ENCODE peak calls at places on chromosome 9, in four cellular contexts. S is body of pancreas, I is fibroblast of mammary gland, J is lung. Y is an unnamed sample.

GRCh38 chr9:104788251-104788650 is 24.3 kb downstream of the NIPSNAP3B start:
- DNase-seq in S (no peak), I (no peak), J (peak), Y (no peak)

GRCh38 chr9:112925058-112925641 is 34.5 kb upstream of the SLC46A2 start:
- DNase-seq in J (no peak), S (no peak), I (peak), Y (no peak)

GRCh38 chr9:74711371-74711770 is 176.3 kb downstream of the TRPM6 start:
- DNase-seq in I (no peak), S (no peak), J (no peak), Y (no peak)

GRCh38 chr9:127779136-127779981 is 893 bp upstream of the SH2D3C start:
- DNase-seq in J (no peak), I (peak), S (no peak), Y (no peak)

GRCh38 chr9:96581823-96582598 is 37.6 kb downstream of the CDC14B start:
- DNase-seq in S (no peak), I (no peak), J (no peak), Y (no peak)

GRCh38 chr9:30943446-30944232 is 1440.8 kb upstream of the ACO1 start:
- DNase-seq in I (no peak), S (no peak), J (no peak), Y (no peak)

GRCh38 chr9:17018540-17019196 is 116.2 kb upstream of the CNTLN start:
- DNase-seq in I (no peak), J (no peak), S (no peak), Y (no peak)

GRCh38 chr9:35518981-35519679 is 29.2 kb downstream of the RUSC2 start:
- DNase-seq in J (no peak), I (peak), S (peak), Y (no peak)

GRCh38 chr9:69325409-69326212 is 596 bp downstream of the ENTREP1 start:
- DNase-seq in I (no peak), J (no peak), S (peak), Y (peak)

GRCh38 chr9:126625329-126626116 is 11.8 kb downstream of the LMX1B start:
- DNase-seq in S (no peak), J (no peak), I (no peak), Y (no peak)
- H3K4me3 ChIP-seq in S (peak), J (peak), I (no peak), Y (no peak)

DNA sequence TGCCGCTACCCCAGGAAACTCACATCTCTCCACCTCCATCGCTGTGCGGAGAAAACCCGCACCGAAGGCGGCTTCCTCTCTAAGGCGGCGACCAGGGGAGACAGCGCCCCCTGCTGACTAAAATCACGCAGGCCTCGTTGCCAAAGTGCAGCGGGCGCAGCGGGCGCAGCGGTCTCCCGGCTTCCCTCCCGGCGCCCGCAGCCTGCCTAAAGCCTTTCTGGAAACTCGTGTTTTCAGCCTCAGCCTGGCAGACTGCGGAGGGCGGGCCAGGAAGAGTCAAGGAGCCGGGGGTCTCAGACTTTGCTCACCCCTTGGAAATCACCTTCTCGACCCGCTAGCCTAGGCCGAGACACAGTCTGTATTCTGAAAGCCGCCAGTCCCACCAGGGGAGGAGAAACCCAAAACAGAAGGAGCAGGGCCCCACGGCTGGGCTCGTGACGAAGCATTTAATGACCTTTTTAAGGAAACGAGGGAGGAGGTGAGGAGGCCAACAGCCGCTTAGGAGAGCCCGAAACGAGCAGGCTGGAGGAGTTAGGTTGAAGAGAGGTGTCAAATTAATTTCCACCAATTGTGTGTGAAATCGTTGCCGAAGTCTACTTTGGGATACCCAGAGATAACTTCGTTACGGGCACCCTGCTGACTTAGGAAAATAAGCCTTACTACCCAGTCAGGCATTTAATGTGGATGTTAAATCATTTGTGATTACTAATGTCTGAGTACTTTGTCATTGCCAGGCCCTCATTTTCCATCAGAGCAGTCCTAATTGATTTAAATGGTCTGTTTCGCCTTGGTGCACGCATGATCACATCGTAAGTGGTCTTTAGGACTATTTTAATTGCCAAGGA is 7.3 kb upstream of the FOXB2 start:
- DNase-seq in I (peak), S (peak), J (peak), Y (peak)
- H3K4me3 ChIP-seq in I (no peak), S (no peak), J (no peak), Y (no peak)

DNA sequence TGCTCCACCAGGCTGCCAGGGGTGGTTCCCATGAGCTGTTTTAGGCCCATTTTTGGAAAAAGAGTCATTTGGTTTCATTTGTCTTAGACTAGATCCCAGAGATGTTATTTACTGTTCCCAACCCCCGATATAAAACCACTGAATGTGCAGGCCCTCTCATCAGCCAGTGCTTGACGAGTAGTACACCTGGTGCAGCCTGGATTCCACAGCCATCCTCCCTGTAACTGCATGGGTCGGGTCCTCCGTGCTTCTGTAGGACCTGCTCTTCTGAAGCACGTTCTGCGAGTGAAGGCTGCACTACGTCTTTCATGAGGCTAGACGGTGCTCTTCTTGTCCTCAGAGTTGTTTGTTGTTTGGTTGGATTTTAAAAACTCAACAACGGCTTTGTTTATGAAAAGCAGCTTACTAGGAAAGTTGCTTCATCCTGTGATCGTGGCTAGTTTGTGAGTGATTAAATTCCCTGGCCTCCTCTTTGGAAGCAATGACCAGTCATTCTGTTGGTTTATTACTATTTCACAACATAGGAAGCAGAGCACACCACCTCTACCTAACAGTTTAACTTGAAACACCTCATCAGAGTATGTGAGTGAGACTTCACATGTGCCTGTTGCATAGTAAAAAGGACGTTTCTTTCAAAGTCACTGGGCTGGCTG is 135.2 kb downstream of the AOPEP start:
- DNase-seq in J (no peak), S (no peak), I (peak), Y (no peak)
- H3K4me3 ChIP-seq in J (no peak), S (no peak), I (no peak), Y (no peak)

DNA sequence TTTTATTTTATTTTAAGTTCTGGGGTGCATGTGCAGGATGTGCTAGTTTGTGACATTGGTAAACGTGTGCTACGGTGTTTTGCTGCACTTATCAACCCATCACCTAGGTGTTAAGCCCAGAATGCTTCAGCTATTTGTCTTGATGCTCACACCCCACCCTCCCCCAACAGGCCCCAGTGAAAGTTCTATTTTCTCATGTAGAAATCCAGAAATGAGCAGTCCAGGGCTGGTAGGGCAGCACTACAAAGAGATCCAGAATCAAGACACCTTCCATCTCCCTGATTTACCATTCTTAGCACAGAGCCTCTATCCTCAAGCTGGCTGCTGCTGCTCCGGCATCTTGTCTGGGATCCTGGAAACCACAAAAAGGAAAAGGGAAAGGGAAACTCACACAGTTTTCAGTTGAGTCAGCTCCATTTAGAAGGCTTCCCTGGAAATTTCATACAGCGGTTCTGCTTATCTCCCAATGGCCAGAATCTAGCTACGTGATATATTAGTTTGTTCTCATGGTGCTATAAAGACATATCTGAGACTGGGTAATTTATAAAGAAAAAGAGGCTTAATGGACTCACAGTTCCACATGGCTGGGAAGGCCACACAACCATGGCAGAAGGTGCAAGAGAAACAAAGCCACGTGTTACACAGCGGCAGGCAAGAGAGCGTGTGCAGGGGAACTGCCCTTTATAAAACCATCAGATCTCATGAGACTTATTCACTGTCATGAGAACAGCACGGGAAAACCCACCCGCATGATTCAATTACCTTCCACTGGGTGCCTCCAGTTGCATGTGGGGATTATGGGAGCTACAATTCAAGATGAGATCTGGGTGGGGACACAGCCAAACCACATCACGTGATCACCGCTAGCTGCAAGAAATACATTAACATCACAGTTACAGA is 85.2 kb upstream of the SMARCA2 start:
- DNase-seq in S (no peak), I (no peak), J (no peak), Y (no peak)
- H3K4me3 ChIP-seq in S (no peak), I (no peak), J (no peak), Y (no peak)

GRCh38 chr9:92721548-92721947 is 43.1 kb downstream of the BICD2 start:
- DNase-seq in J (no peak), S (no peak), I (no peak), Y (no peak)
- H3K4me3 ChIP-seq in J (no peak), S (no peak), I (no peak), Y (no peak)

DNA sequence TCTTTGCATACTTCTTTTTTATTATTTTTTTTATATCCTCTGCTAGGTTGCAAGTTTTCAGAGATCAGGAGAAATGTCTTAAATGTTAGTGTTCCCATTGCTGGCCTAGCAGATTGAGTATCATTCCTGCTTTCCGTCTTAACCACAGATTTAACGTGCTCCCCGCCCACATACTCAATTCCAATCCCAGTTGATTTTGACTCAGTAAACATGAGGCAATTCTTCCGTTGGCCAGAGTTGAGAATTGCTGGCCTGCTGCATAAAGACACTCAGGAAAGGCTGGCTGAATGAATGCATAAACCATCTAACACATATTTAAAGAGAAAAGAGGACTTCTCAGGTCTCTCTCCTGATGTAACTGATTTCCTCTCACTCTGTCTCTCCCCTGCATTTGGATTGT is 46.8 kb upstream of the PLPP6 start:
- DNase-seq in I (peak), J (no peak), S (no peak), Y (no peak)
- H3K4me3 ChIP-seq in I (no peak), J (no peak), S (no peak), Y (no peak)

GRCh38 chr9:92608221-92609141 is 61.5 kb downstream of the IPPK start:
- DNase-seq in S (no peak), I (peak), J (no peak), Y (no peak)
- H3K4me3 ChIP-seq in S (no peak), I (no peak), J (no peak), Y (no peak)

GRCh38 chr9:124349267-124349666 is 66.0 kb downstream of the PSMB7 start:
- DNase-seq in I (no peak), S (no peak), J (no peak), Y (no peak)
- H3K4me3 ChIP-seq in I (no peak), S (no peak), J (no peak), Y (no peak)

GRCh38 chr9:14994738-14995137 is 84.5 kb upstream of the FREM1 start:
- DNase-seq in I (no peak), S (no peak), J (no peak), Y (no peak)
- H3K4me3 ChIP-seq in I (no peak), S (no peak), J (no peak), Y (no peak)

DNA sequence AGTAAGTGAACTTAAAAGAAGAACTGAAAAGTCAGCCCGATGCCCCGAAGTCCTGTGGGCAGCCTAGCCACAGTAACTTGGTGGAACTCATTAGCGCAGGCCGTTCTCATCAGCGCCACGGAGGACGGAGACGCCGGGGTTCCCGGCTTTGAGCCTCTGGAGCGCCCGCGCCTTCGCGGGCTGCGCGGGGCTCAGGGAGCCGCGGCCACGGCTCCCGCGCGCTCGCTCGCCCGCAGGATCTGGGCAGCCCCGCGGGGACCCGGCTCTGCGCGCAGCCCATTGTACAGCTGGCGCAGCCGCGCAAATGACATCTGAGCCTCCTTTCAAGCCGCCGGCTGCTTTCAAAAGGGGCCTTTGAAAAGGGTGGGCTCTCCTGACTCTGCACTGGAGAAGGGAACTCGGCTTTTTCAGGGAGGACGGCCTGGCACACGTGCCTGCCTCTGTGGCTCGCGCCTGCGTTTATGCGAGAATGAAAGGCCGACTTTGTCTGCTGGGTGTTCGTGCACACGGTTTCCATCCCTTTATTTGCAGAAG is 40.7 kb downstream of the TLR4 start:
- DNase-seq in S (no peak), J (no peak), I (no peak), Y (no peak)
- H3K4me3 ChIP-seq in S (no peak), J (no peak), I (no peak), Y (peak)